ENCODE peak calls at places on chromosomes 7 and 10, in eight cellular contexts. T, L, I, A, K, D, N and X are unnamed samples.

GRCh38 chr7:98640375-98640774 is 23.3 kb downstream of the NPTX2 start:
- DNase-seq in A (no peak), K (no peak), T (no peak), L (no peak), N (peak), I (no peak), D (no peak), X (no peak)

GRCh38 chr10:113359664-113360063 is 193.2 kb upstream of the HABP2 start:
- DNase-seq in I (no peak), N (no peak), L (no peak), A (no peak), K (no peak), D (no peak), T (no peak), X (no peak)

GRCh38 chr7:50960621-50961310 is 178.1 kb upstream of the GRB10 start:
- DNase-seq in N (no peak), T (no peak), K (no peak), A (no peak), L (no peak), I (no peak), D (no peak), X (no peak)

GRCh38 chr10:25786899-25787298 is 147.1 kb upstream of the MYO3A start:
- DNase-seq in T (no peak), A (no peak), D (no peak), K (no peak), L (no peak), N (no peak), I (no peak), X (no peak)

GRCh38 chr7:116327751-116328150 is 117.4 kb downstream of the TES start:
- DNase-seq in A (peak), D (peak), T (no peak), I (peak), N (no peak), K (peak), L (no peak), X (no peak)

GRCh38 chr7:155580367-155580766 is 34.0 kb upstream of the CNPY1 start:
- DNase-seq in D (no peak), N (no peak), A (no peak), T (no peak), K (no peak), I (no peak), L (no peak), X (no peak)

GRCh38 chr7:83821866-83822265 is 172.9 kb upstream of the SEMA3E start:
- DNase-seq in I (no peak), K (no peak), D (peak), L (peak), N (no peak), A (no peak), T (no peak), X (no peak)

GRCh38 chr7:4958477-4959301 is at the start of gene MMD2:
- DNase-seq in L (no peak), I (no peak), T (peak), N (no peak), A (no peak), K (no peak), D (no peak), X (no peak)

GRCh38 chr7:78434281-78434680 is 635.7 kb downstream of the PHTF2 start:
- DNase-seq in A (no peak), D (no peak), K (no peak), N (no peak), L (no peak), T (no peak), I (no peak), X (no peak)

GRCh38 chr7:45031829-45032228 is 31.8 kb downstream of the CCM2 start:
- DNase-seq in K (no peak), L (no peak), T (no peak), A (no peak), I (no peak), D (no peak), N (no peak), X (no peak)

GRCh38 chr10:20254078-20254477 is 437.8 kb downstream of the PLXDC2 start:
- DNase-seq in T (no peak), I (no peak), N (no peak), A (no peak), L (no peak), K (peak), D (peak), X (no peak)

GRCh38 chr7:129553861-129554530 is 51.7 kb downstream of the SMKR1 start:
- DNase-seq in L (peak), D (peak), T (no peak), K (no peak), N (peak), A (no peak), I (no peak), X (no peak)

GRCh38 chr7:152899004-152899403 is 139.5 kb downstream of the ACTR3B start:
- DNase-seq in K (no peak), N (no peak), A (no peak), L (no peak), T (no peak), I (no peak), D (no peak), X (no peak)

GRCh38 chr7:40015790-40016296 is 65.8 kb downstream of the CDK13 start:
- DNase-seq in I (peak), K (peak), D (peak), N (peak), T (peak), A (no peak), L (peak), X (peak)

GRCh38 chr7:104767113-104767512 is 246.9 kb upstream of the KMT2E start:
- DNase-seq in L (no peak), A (no peak), N (no peak), T (no peak), K (no peak), I (no peak), D (no peak), X (no peak)

GRCh38 chr10:56142092-56142728 is 218.8 kb downstream of the ZWINT start:
- DNase-seq in N (no peak), I (no peak), L (no peak), K (no peak), D (no peak), A (no peak), T (no peak), X (peak)

GRCh38 chr7:28605427-28605826 is 193.1 kb downstream of the CREB5 start:
- DNase-seq in D (no peak), K (peak), I (no peak), A (no peak), L (no peak), T (no peak), N (no peak), X (no peak)

GRCh38 chr10:18713077-18713476 is 53.8 kb downstream of the ARL5B start:
- DNase-seq in N (no peak), K (peak), I (no peak), L (peak), A (peak), T (no peak), D (peak), X (no peak)

GRCh38 chr10:96532523-96532922 is 18.8 kb upstream of the TLL2 start:
- DNase-seq in A (no peak), N (no peak), K (peak), L (no peak), D (peak), I (no peak), T (no peak), X (no peak)

GRCh38 chr10:79126351-79126750 is 57.6 kb downstream of the ZMIZ1 start:
- DNase-seq in A (no peak), D (no peak), L (no peak), K (no peak), N (no peak), T (no peak), I (no peak), X (no peak)

GRCh38 chr7:28383949-28384348 is 28.4 kb upstream of the CREB5 start:
- DNase-seq in K (no peak), A (no peak), D (no peak), N (no peak), T (no peak), L (no peak), I (no peak), X (no peak)

GRCh38 chr10:43912469-43912868 is 263.8 kb upstream of the ZNF32 start:
- DNase-seq in K (no peak), N (no peak), A (no peak), T (no peak), I (no peak), D (no peak), L (no peak), X (no peak)

GRCh38 chr10:66925896-66926719 is at the start of gene LRRTM3:
- DNase-seq in T (peak), K (peak), N (peak), L (peak), D (peak), I (peak), A (peak), X (peak)

GRCh38 chr10:97748116-97748515 is 11.2 kb downstream of the ZFYVE27 start:
- DNase-seq in N (no peak), T (peak), D (no peak), A (no peak), K (no peak), L (no peak), I (no peak), X (no peak)

GRCh38 chr10:108544500-108545120 is 1378.7 kb downstream of the XPNPEP1 start:
- DNase-seq in L (peak), I (peak), A (no peak), K (peak), T (peak), N (peak), D (peak), X (peak)

GRCh38 chr7:131011976-131012375 is 278.0 kb upstream of the KLF14 start:
- DNase-seq in L (peak), I (peak), K (peak), N (no peak), A (peak), T (no peak), D (peak), X (no peak)

GRCh38 chr10:131496351-131497052 is 185.0 kb upstream of the TCERG1L start:
- DNase-seq in K (no peak), D (no peak), N (no peak), L (no peak), A (no peak), T (no peak), I (no peak), X (no peak)

GRCh38 chr10:11017575-11018425 is at the start of gene CELF2:
- DNase-seq in A (no peak), T (peak), L (peak), I (no peak), K (no peak), D (no peak), N (no peak), X (no peak)

GRCh38 chr10:90817173-90817889 is 40.5 kb downstream of the HTR7 start:
- DNase-seq in A (no peak), T (no peak), L (peak), K (no peak), N (no peak), D (no peak), I (no peak), X (no peak)

GRCh38 chr7:144057954-144058353 is 9.2 kb downstream of the OR2A5 start:
- DNase-seq in A (no peak), D (no peak), N (no peak), L (no peak), T (no peak), K (peak), I (no peak), X (no peak)

GRCh38 chr10:110651044-110651958 is 7.2 kb downstream of the RBM20 start:
- DNase-seq in N (peak), I (peak), K (peak), D (peak), L (no peak), T (peak), A (peak), X (no peak)

GRCh38 chr7:15554744-15555143 is 7.1 kb downstream of the AGMO start:
- DNase-seq in I (no peak), N (no peak), A (no peak), T (no peak), D (no peak), K (no peak), L (no peak), X (no peak)

GRCh38 chr7:79998343-79998742 is 136.3 kb upstream of the GNAI1 start:
- DNase-seq in T (no peak), L (no peak), N (no peak), K (no peak), D (peak), A (no peak), I (no peak), X (no peak)
- H3K4me3 ChIP-seq in T (no peak), L (no peak), N (no peak), K (no peak), D (no peak), A (no peak), I (no peak), X (no peak)

GRCh38 chr10:47438857-47439474 is 44.9 kb downstream of the ANXA8 start:
- DNase-seq in A (peak), I (peak), N (peak), L (peak), D (peak), K (peak), T (peak), X (no peak)
- TF ChIP-seq CTCF in A (peak), I (peak), N (no peak), L (peak), D (peak), K (peak), T (peak), X (peak)

DNA sequence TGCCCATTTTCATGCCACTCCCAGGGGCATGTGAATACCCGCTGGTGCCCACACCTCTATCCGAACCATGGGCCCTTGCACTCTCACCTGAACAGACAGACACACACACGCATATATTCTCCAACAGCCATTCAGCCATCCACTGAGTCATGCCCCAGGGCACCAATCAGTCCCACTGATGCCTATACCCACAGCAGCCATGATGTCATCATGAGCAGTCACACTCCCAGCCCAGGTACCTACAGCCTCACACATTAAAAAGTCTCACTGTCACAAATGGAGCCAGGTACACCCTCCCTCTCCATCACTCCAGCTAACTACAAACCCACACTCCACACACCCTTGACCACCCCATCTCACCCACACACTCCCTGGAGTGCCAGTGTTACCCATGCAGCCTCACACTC is 12.2 kb downstream of the VSIR start:
- DNase-seq in N (no peak), D (no peak), A (no peak), T (no peak), K (no peak), L (peak), I (no peak), X (no peak)
- H3K4me3 ChIP-seq in N (no peak), D (no peak), A (no peak), T (no peak), K (no peak), L (no peak), I (no peak), X (no peak)

DNA sequence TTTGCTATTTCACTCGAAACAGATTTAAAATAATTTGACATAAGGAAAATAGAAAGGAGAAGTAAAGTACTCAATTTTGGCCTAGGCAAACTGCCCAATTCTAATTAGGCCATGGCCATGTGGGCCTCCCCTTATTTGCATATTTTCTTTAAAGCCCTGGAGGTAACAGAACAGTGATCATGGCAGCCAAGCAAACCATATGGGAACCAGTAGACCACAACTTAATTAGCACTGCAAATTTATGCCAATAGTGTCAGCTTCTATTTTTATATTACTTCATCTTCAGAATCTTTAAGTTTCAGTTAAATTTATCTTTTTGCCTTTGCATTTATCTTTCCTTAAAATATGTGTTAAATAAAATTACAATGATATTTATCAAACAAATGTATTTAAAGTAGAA is 63.4 kb upstream of the THSD7A start:
- DNase-seq in L (no peak), I (no peak), D (no peak), T (peak), A (no peak), K (no peak), N (no peak), X (no peak)
- TF ChIP-seq CTCF in L (no peak), I (no peak), D (no peak), T (no peak), A (no peak), K (no peak), N (no peak), X (no peak)

GRCh38 chr10:102647433-102648268 is 3.4 kb downstream of the TRIM8 start:
- DNase-seq in T (no peak), K (no peak), D (no peak), N (peak), A (no peak), L (no peak), I (no peak), X (no peak)
- H3K4me3 ChIP-seq in T (peak), K (peak), D (peak), N (peak), A (peak), L (peak), I (peak), X (peak)

GRCh38 chr7:142784096-142784495 is 13.3 kb downstream of the PRSS2 start:
- DNase-seq in T (no peak), N (peak), A (no peak), L (no peak), I (no peak), K (no peak), D (no peak), X (no peak)
- TF ChIP-seq CTCF in T (peak), N (peak), A (peak), L (no peak), I (no peak), K (no peak), D (no peak), X (no peak)